ENCODE peak calls at places on chromosomes 4 and X, in five cellular contexts. One of them, this sample, is unnamed.

GRCh38 chr4:153045111-153045982 is 109.2 kb downstream of the FHDC1 start:
- DNase-seq in nephron progenitor cell: no peak
- DNase-seq in CD8-positive, alpha-beta T cell: no peak
- DNase-seq in activated T-helper 1 cell treated with anti-CD3 and anti-CD28 coated beads, Interleukin-2, amount 50 U/mL, for 16 hours: no peak
- DNase-seq in iris pigment epithelial cell: no peak
- DNase-seq in this sample: no peak

GRCh38 chrX:103100484-103100883 is 7.5 kb upstream of the NXF3 start:
- DNase-seq in nephron progenitor cell: no peak
- DNase-seq in CD8-positive, alpha-beta T cell: no peak
- DNase-seq in activated T-helper 1 cell treated with anti-CD3 and anti-CD28 coated beads, Interleukin-2, amount 50 U/mL, for 16 hours: no peak
- DNase-seq in iris pigment epithelial cell: no peak
- DNase-seq in this sample: no peak

GRCh38 chrX:149848855-149849254 is 32.1 kb upstream of the MAGEA8 start:
- DNase-seq in nephron progenitor cell: no peak
- DNase-seq in CD8-positive, alpha-beta T cell: no peak
- DNase-seq in activated T-helper 1 cell treated with anti-CD3 and anti-CD28 coated beads, Interleukin-2, amount 50 U/mL, for 16 hours: no peak
- DNase-seq in iris pigment epithelial cell: no peak
- DNase-seq in this sample: no peak

GRCh38 chr4:183426507-183426906 is 17.9 kb upstream of the CDKN2AIP start:
- DNase-seq in nephron progenitor cell: no peak
- DNase-seq in CD8-positive, alpha-beta T cell: no peak
- DNase-seq in activated T-helper 1 cell treated with anti-CD3 and anti-CD28 coated beads, Interleukin-2, amount 50 U/mL, for 16 hours: no peak
- DNase-seq in iris pigment epithelial cell: no peak
- DNase-seq in this sample: no peak

GRCh38 chr4:89197920-89198319 is 86.6 kb downstream of the TIGD2 start:
- DNase-seq in nephron progenitor cell: no peak
- DNase-seq in CD8-positive, alpha-beta T cell: no peak
- DNase-seq in activated T-helper 1 cell treated with anti-CD3 and anti-CD28 coated beads, Interleukin-2, amount 50 U/mL, for 16 hours: no peak
- DNase-seq in iris pigment epithelial cell: no peak
- DNase-seq in this sample: no peak

GRCh38 chr4:122661661-122662160 is 40.8 kb upstream of the IL21 start:
- DNase-seq in nephron progenitor cell: no peak
- DNase-seq in CD8-positive, alpha-beta T cell: no peak
- DNase-seq in activated T-helper 1 cell treated with anti-CD3 and anti-CD28 coated beads, Interleukin-2, amount 50 U/mL, for 16 hours: no peak
- DNase-seq in iris pigment epithelial cell: no peak
- DNase-seq in this sample: no peak

GRCh38 chrX:42195506-42195905 is 272.2 kb upstream of the CASK start:
- DNase-seq in nephron progenitor cell: no peak
- DNase-seq in CD8-positive, alpha-beta T cell: no peak
- DNase-seq in activated T-helper 1 cell treated with anti-CD3 and anti-CD28 coated beads, Interleukin-2, amount 50 U/mL, for 16 hours: no peak
- DNase-seq in iris pigment epithelial cell: no peak
- DNase-seq in this sample: no peak

GRCh38 chrX:40088299-40088625 is 9.5 kb downstream of the BCOR start:
- DNase-seq in nephron progenitor cell: no peak
- DNase-seq in CD8-positive, alpha-beta T cell: no peak
- DNase-seq in activated T-helper 1 cell treated with anti-CD3 and anti-CD28 coated beads, Interleukin-2, amount 50 U/mL, for 16 hours: no peak
- DNase-seq in iris pigment epithelial cell: no peak
- DNase-seq in this sample: no peak

GRCh38 chr4:158033416-158033863 is 139.4 kb downstream of the GASK1B start:
- DNase-seq in nephron progenitor cell: no peak
- DNase-seq in CD8-positive, alpha-beta T cell: no peak
- DNase-seq in activated T-helper 1 cell treated with anti-CD3 and anti-CD28 coated beads, Interleukin-2, amount 50 U/mL, for 16 hours: no peak
- DNase-seq in iris pigment epithelial cell: peak
- DNase-seq in this sample: no peak

GRCh38 chrX:13239272-13239671 is 80.6 kb downstream of the ATXN3L start:
- DNase-seq in nephron progenitor cell: no peak
- DNase-seq in CD8-positive, alpha-beta T cell: no peak
- DNase-seq in activated T-helper 1 cell treated with anti-CD3 and anti-CD28 coated beads, Interleukin-2, amount 50 U/mL, for 16 hours: no peak
- DNase-seq in iris pigment epithelial cell: no peak
- DNase-seq in this sample: no peak

GRCh38 chr4:38867478-38868054 is at the start of gene FAM114A1:
- DNase-seq in nephron progenitor cell: peak
- DNase-seq in CD8-positive, alpha-beta T cell: no peak
- DNase-seq in activated T-helper 1 cell treated with anti-CD3 and anti-CD28 coated beads, Interleukin-2, amount 50 U/mL, for 16 hours: no peak
- DNase-seq in iris pigment epithelial cell: peak
- DNase-seq in this sample: peak

GRCh38 chr4:86453044-86453501 is 93.2 kb upstream of the MAPK10 start:
- DNase-seq in nephron progenitor cell: no peak
- DNase-seq in CD8-positive, alpha-beta T cell: no peak
- DNase-seq in activated T-helper 1 cell treated with anti-CD3 and anti-CD28 coated beads, Interleukin-2, amount 50 U/mL, for 16 hours: no peak
- DNase-seq in iris pigment epithelial cell: peak
- DNase-seq in this sample: no peak

GRCh38 chr4:113636438-113636818 is 125.1 kb downstream of the CAMK2D start:
- DNase-seq in nephron progenitor cell: no peak
- DNase-seq in CD8-positive, alpha-beta T cell: no peak
- DNase-seq in activated T-helper 1 cell treated with anti-CD3 and anti-CD28 coated beads, Interleukin-2, amount 50 U/mL, for 16 hours: no peak
- DNase-seq in iris pigment epithelial cell: peak
- DNase-seq in this sample: peak

GRCh38 chr4:182808673-182809416 is 108.3 kb downstream of the DCTD start:
- DNase-seq in nephron progenitor cell: no peak
- DNase-seq in CD8-positive, alpha-beta T cell: peak
- DNase-seq in activated T-helper 1 cell treated with anti-CD3 and anti-CD28 coated beads, Interleukin-2, amount 50 U/mL, for 16 hours: peak
- DNase-seq in iris pigment epithelial cell: peak
- DNase-seq in this sample: no peak

GRCh38 chr4:124262211-124263179 is 450.0 kb downstream of the ANKRD50 start:
- DNase-seq in nephron progenitor cell: peak
- DNase-seq in CD8-positive, alpha-beta T cell: no peak
- DNase-seq in activated T-helper 1 cell treated with anti-CD3 and anti-CD28 coated beads, Interleukin-2, amount 50 U/mL, for 16 hours: peak
- DNase-seq in iris pigment epithelial cell: peak
- DNase-seq in this sample: peak

GRCh38 chr4:87270144-87270543 is 49.7 kb upstream of the KLHL8 start:
- DNase-seq in nephron progenitor cell: no peak
- DNase-seq in CD8-positive, alpha-beta T cell: no peak
- DNase-seq in activated T-helper 1 cell treated with anti-CD3 and anti-CD28 coated beads, Interleukin-2, amount 50 U/mL, for 16 hours: no peak
- DNase-seq in iris pigment epithelial cell: peak
- DNase-seq in this sample: peak

GRCh38 chr4:183546376-183546775 is 41.5 kb downstream of the ING2 start:
- DNase-seq in nephron progenitor cell: no peak
- DNase-seq in CD8-positive, alpha-beta T cell: no peak
- DNase-seq in activated T-helper 1 cell treated with anti-CD3 and anti-CD28 coated beads, Interleukin-2, amount 50 U/mL, for 16 hours: no peak
- DNase-seq in iris pigment epithelial cell: no peak
- DNase-seq in this sample: no peak

GRCh38 chrX:67998540-67998939 is 434.8 kb downstream of the OPHN1 start:
- DNase-seq in nephron progenitor cell: no peak
- DNase-seq in CD8-positive, alpha-beta T cell: no peak
- DNase-seq in activated T-helper 1 cell treated with anti-CD3 and anti-CD28 coated beads, Interleukin-2, amount 50 U/mL, for 16 hours: no peak
- DNase-seq in iris pigment epithelial cell: no peak
- DNase-seq in this sample: no peak

GRCh38 chr4:142091691-142092182 is 455.4 kb downstream of the IL15 start:
- DNase-seq in nephron progenitor cell: no peak
- DNase-seq in CD8-positive, alpha-beta T cell: no peak
- DNase-seq in activated T-helper 1 cell treated with anti-CD3 and anti-CD28 coated beads, Interleukin-2, amount 50 U/mL, for 16 hours: no peak
- DNase-seq in iris pigment epithelial cell: peak
- DNase-seq in this sample: peak

GRCh38 chr4:173543266-173543665 is 13.2 kb upstream of the HAND2 start:
- DNase-seq in nephron progenitor cell: no peak
- DNase-seq in CD8-positive, alpha-beta T cell: no peak
- DNase-seq in activated T-helper 1 cell treated with anti-CD3 and anti-CD28 coated beads, Interleukin-2, amount 50 U/mL, for 16 hours: no peak
- DNase-seq in iris pigment epithelial cell: no peak
- DNase-seq in this sample: no peak

GRCh38 chr4:141046255-141046654 is 87.0 kb downstream of the RNF150 start:
- DNase-seq in nephron progenitor cell: no peak
- DNase-seq in CD8-positive, alpha-beta T cell: no peak
- DNase-seq in activated T-helper 1 cell treated with anti-CD3 and anti-CD28 coated beads, Interleukin-2, amount 50 U/mL, for 16 hours: no peak
- DNase-seq in iris pigment epithelial cell: peak
- DNase-seq in this sample: peak

GRCh38 chrX:113539599-113540356 is 699.1 kb upstream of the AMOT start:
- DNase-seq in nephron progenitor cell: no peak
- DNase-seq in CD8-positive, alpha-beta T cell: no peak
- DNase-seq in activated T-helper 1 cell treated with anti-CD3 and anti-CD28 coated beads, Interleukin-2, amount 50 U/mL, for 16 hours: no peak
- DNase-seq in iris pigment epithelial cell: no peak
- DNase-seq in this sample: no peak

GRCh38 chrX:23802431-23802830 is 19.5 kb downstream of the SAT1 start:
- DNase-seq in nephron progenitor cell: no peak
- DNase-seq in CD8-positive, alpha-beta T cell: no peak
- DNase-seq in activated T-helper 1 cell treated with anti-CD3 and anti-CD28 coated beads, Interleukin-2, amount 50 U/mL, for 16 hours: no peak
- DNase-seq in iris pigment epithelial cell: peak
- DNase-seq in this sample: no peak

GRCh38 chr4:86935499-86935832 is 655 bp downstream of the AFF1 start:
- DNase-seq in nephron progenitor cell: no peak
- DNase-seq in CD8-positive, alpha-beta T cell: no peak
- DNase-seq in activated T-helper 1 cell treated with anti-CD3 and anti-CD28 coated beads, Interleukin-2, amount 50 U/mL, for 16 hours: no peak
- DNase-seq in iris pigment epithelial cell: no peak
- DNase-seq in this sample: no peak

GRCh38 chr4:11503166-11503565 is 74.5 kb upstream of the HS3ST1 start:
- DNase-seq in nephron progenitor cell: no peak
- DNase-seq in CD8-positive, alpha-beta T cell: no peak
- DNase-seq in activated T-helper 1 cell treated with anti-CD3 and anti-CD28 coated beads, Interleukin-2, amount 50 U/mL, for 16 hours: no peak
- DNase-seq in iris pigment epithelial cell: no peak
- DNase-seq in this sample: no peak